ENCODE peak calls at places on chromosomes 13 and 19, in nine cellular contexts. Z is GF-D8; T is lower lobe of right lung; N is HAP-1; D is stomach; P is mammary epithelial cell; M is sciatic nerve; Q is fibroblast of pulmonary artery; Y is stimulated activated naive CD4-positive, alpha-beta T cell. W is an unnamed sample.

GRCh38 chr19:3721131-3721899 is 13.1 kb downstream of the TJP3 start:
- DNase-seq in Z (peak; percentile 15), T (peak; percentile 91), N (peak; percentile 97), D (peak; percentile 98), P (peak; percentile 83), M (peak; percentile 86), Q (peak; percentile 86), Y (peak; percentile 84), W (peak; percentile 67)

GRCh38 chr19:1505991-1506881 is 6.6 kb downstream of the ADAMTSL5 start:
- DNase-seq in Z (no peak), T (no peak), N (no peak), D (no peak), P (no peak), M (no peak), Q (no peak), Y (no peak), W (no peak)

GRCh38 chr13:113669231-113669870 is 2.3 kb downstream of the GRK1 start:
- DNase-seq in Z (no peak), T (peak; percentile 14), N (no peak), D (peak; percentile 16), P (no peak), M (peak; percentile 50), Q (no peak), Y (no peak), W (no peak)

GRCh38 chr19:18683109-18683954 is at the start of gene CRTC1:
- DNase-seq in Z (peak; percentile 57), T (peak; percentile 90), N (peak; percentile 96), D (peak; percentile 90), P (peak; percentile 75), M (peak; percentile 94), Q (peak; percentile 87), Y (peak; percentile 93), W (peak; percentile 46)

GRCh38 chr13:85631801-85632200 is 167.4 kb downstream of the SLITRK6 start:
- DNase-seq in Z (no peak), T (no peak), N (no peak), D (no peak), P (no peak), M (no peak), Q (no peak), Y (no peak), W (no peak)

GRCh38 chr19:44581288-44581687 is 32.1 kb upstream of the IGSF23 start:
- DNase-seq in Z (no peak), T (no peak), N (no peak), D (no peak), P (no peak), M (no peak), Q (no peak), Y (no peak), W (no peak)

GRCh38 chr19:14073925-14074838 is 1.6 kb downstream of the MISP3 start:
- DNase-seq in Z (no peak), T (no peak), N (peak; percentile 58), D (peak; percentile 66), P (peak; percentile 60), M (no peak), Q (no peak), Y (no peak), W (no peak)

GRCh38 chr19:19463348-19464117 is 51.8 kb downstream of the TSSK6 start:
- DNase-seq in Z (no peak), T (peak; percentile 48), N (no peak), D (no peak), P (no peak), M (no peak), Q (peak; percentile 69), Y (no peak), W (no peak)